ENCODE peak calls at places on chromosomes 4 and X, in eight cellular contexts. E, M, F, G, K, U, J and O are unnamed samples.
A peak's percentile ranks its signal among the peaks of the same experiment; 100 is the strongest.

GRCh38 chr4:126899382-126899801 is 733.4 kb upstream of the INTU start:
- DNase-seq in E (peak; percentile 77), M (no peak), F (peak; percentile 81), G (peak; percentile 80), K (no peak), U (no peak), J (no peak), O (no peak)

GRCh38 chr4:87880106-87880505 is 47.3 kb downstream of the MEPE start:
- DNase-seq in E (no peak), M (no peak), F (no peak), G (no peak), K (no peak), U (no peak), J (no peak), O (no peak)

GRCh38 chrX:32673193-32673592 is 538.2 kb downstream of the DMD start:
- DNase-seq in E (peak; percentile 17), M (no peak), F (peak; percentile 1), G (no peak), K (no peak), U (no peak), J (no peak), O (peak; percentile 0)

GRCh38 chr4:140140566-140140965 is 13.4 kb downstream of the MAML3 start:
- DNase-seq in E (no peak), M (no peak), F (no peak), G (no peak), K (no peak), U (no peak), J (no peak), O (no peak)

GRCh38 chr4:120057416-120057815 is 9.2 kb downstream of the MAD2L1 start:
- DNase-seq in E (no peak), M (no peak), F (no peak), G (no peak), K (no peak), U (no peak), J (no peak), O (no peak)

GRCh38 chr4:109041463-109041862 is 261.0 kb downstream of the COL25A1 start:
- DNase-seq in E (peak; percentile 79), M (no peak), F (peak; percentile 4), G (peak; percentile 59), K (no peak), U (no peak), J (no peak), O (no peak)

GRCh38 chr4:175282407-175282806 is 364.2 kb downstream of the ADAM29 start:
- DNase-seq in E (no peak), M (no peak), F (no peak), G (no peak), K (no peak), U (no peak), J (no peak), O (no peak)

GRCh38 chrX:97021680-97022079 is 138.0 kb downstream of the RPA4 start:
- DNase-seq in E (peak; percentile 54), M (no peak), F (peak; percentile 10), G (peak; percentile 21), K (no peak), U (no peak), J (no peak), O (peak; percentile 68)

GRCh38 chr4:150283689-150284088 is 205.4 kb downstream of the DCLK2 start:
- DNase-seq in E (peak; percentile 98), M (no peak), F (peak; percentile 97), G (peak; percentile 88), K (no peak), U (no peak), J (no peak), O (no peak)